ENCODE peak calls at places on chromosomes 3 and 15, in nine cellular contexts. H is hepatocyte, I is IMR-90, B is Karpas-422, K is HCT116, U is neuronal stem cell, C is mesenchymal stem cell, Z is astrocyte, M is A549. X is an unnamed sample. For H3K9me3, the result is how much of the 10 kb centered on the place peaks cover.

GRCh38 chr3:172357850-172358754 is 90.2 kb downstream of the GHSR start:
- DNase-seq in H (no peak), I (peak), B (no peak), K (no peak), U (no peak), C (no peak), Z (peak), M (no peak), X (no peak)

GRCh38 chr3:12463686-12464085 is 20.6 kb upstream of the TSEN2 start:
- DNase-seq in H (no peak), I (no peak), B (no peak), K (no peak), U (no peak), C (no peak), Z (no peak), M (no peak), X (no peak)

GRCh38 chr3:46406786-46407611 is at the start of the genes CCR5AS and CCRL2:
- DNase-seq in H (peak), I (peak), B (no peak), K (no peak), U (no peak), C (peak), Z (peak), M (no peak), X (no peak)

GRCh38 chr3:153052096-153052460 is 109.9 kb upstream of the RAP2B start:
- DNase-seq in H (peak), I (peak), B (no peak), K (peak), U (no peak), C (peak), Z (peak), M (peak), X (no peak)

GRCh38 chr3:131303848-131304247 is 77.7 kb upstream of the NUDT16 start:
- DNase-seq in H (no peak), I (peak), B (no peak), K (no peak), U (no peak), C (no peak), Z (peak), M (no peak), X (no peak)

GRCh38 chr15:29838352-29839010 is 16.2 kb upstream of the TJP1 start:
- DNase-seq in H (no peak), I (no peak), B (no peak), K (no peak), U (no peak), C (no peak), Z (no peak), M (no peak), X (no peak)

GRCh38 chr3:112730210-112730609 is 89.3 kb upstream of the CCDC80 start:
- DNase-seq in H (no peak), I (peak), B (no peak), K (no peak), U (no peak), C (no peak), Z (no peak), M (no peak), X (no peak)

GRCh38 chr15:62648954-62649353 is 393.6 kb upstream of the TPM1 start:
- DNase-seq in H (peak), I (no peak), B (peak), K (peak), U (no peak), C (peak), Z (no peak), M (no peak), X (no peak)

GRCh38 chr3:113138839-113139743 is 72.3 kb upstream of the BOC start:
- DNase-seq in H (no peak), I (no peak), B (no peak), K (no peak), U (no peak), C (no peak), Z (no peak), M (no peak), X (no peak)

GRCh38 chr3:58169371-58169770 is 41.4 kb downstream of the DNASE1L3 start:
- DNase-seq in H (no peak), I (no peak), B (no peak), K (no peak), U (no peak), C (no peak), Z (no peak), M (no peak), X (no peak)

GRCh38 chr15:39907216-39907615 is 12.8 kb downstream of the GPR176 start:
- DNase-seq in H (no peak), I (no peak), B (no peak), K (no peak), U (no peak), C (no peak), Z (no peak), M (no peak), X (peak)

GRCh38 chr3:182807056-182807455 is 13.8 kb downstream of the ATP11B start:
- DNase-seq in H (no peak), I (no peak), B (no peak), K (no peak), U (no peak), C (no peak), Z (no peak), M (no peak), X (no peak)

GRCh38 chr15:38080651-38081271 is 146.3 kb downstream of the TMCO5A start:
- DNase-seq in H (no peak), I (peak), B (no peak), K (no peak), U (no peak), C (no peak), Z (no peak), M (no peak), X (no peak)

GRCh38 chr3:119559441-119559963 is at the start of gene CD80:
- DNase-seq in H (peak), I (peak), B (peak), K (peak), U (no peak), C (peak), Z (peak), M (peak), X (peak)

GRCh38 chr15:101497017-101497416 is 7.5 kb upstream of the PCSK6 start:
- DNase-seq in H (no peak), I (no peak), B (no peak), K (no peak), U (no peak), C (no peak), Z (no peak), M (no peak), X (no peak)

GRCh38 chr3:66496731-66497130 is 4.1 kb downstream of the LRIG1 start:
- DNase-seq in H (no peak), I (no peak), B (no peak), K (no peak), U (no peak), C (no peak), Z (no peak), M (no peak), X (no peak)

GRCh38 chr3:59535791-59536221 is 486.0 kb upstream of the CFAP20DC start:
- DNase-seq in H (no peak), I (peak), B (no peak), K (no peak), U (no peak), C (peak), Z (peak), M (no peak), X (no peak)

GRCh38 chr3:4947028-4947427 is 32.2 kb upstream of the BHLHE40 start:
- DNase-seq in H (no peak), I (no peak), B (no peak), K (no peak), U (no peak), C (no peak), Z (no peak), M (no peak), X (no peak)

GRCh38 chr3:7977245-7978103 is 524.1 kb upstream of the LMCD1 start:
- DNase-seq in H (peak), I (no peak), B (peak), K (no peak), U (peak), C (no peak), Z (peak), M (peak), X (no peak)

GRCh38 chr3:54434761-54435160 is 312.4 kb downstream of the CACNA2D3 start:
- DNase-seq in H (no peak), I (no peak), B (no peak), K (no peak), U (no peak), C (no peak), Z (no peak), M (no peak), X (no peak)

GRCh38 chr3:187717572-187717971 is 15.2 kb upstream of the RTP2 start:
- DNase-seq in H (no peak), I (peak), B (no peak), K (no peak), U (no peak), C (peak), Z (peak), M (no peak), X (no peak)

GRCh38 chr3:57518276-57518914 is 25.7 kb downstream of the DNAH12 start:
- DNase-seq in H (no peak), I (peak), B (no peak), K (peak), U (no peak), C (peak), Z (peak), M (no peak), X (no peak)

GRCh38 chr3:98035208-98035607 is at the start of gene GABRR3:
- DNase-seq in H (no peak), I (no peak), B (no peak), K (no peak), U (no peak), C (no peak), Z (no peak), M (no peak), X (no peak)

GRCh38 chr3:37969601-37970100 is 20.9 kb upstream of the VILL start:
- DNase-seq in H (no peak), I (no peak), B (no peak), K (no peak), U (no peak), C (no peak), Z (no peak), M (no peak), X (no peak)

GRCh38 chr15:28994830-28995180 is 109.0 kb downstream of the APBA2 start:
- DNase-seq in H (no peak), I (no peak), B (no peak), K (no peak), U (no peak), C (no peak), Z (no peak), M (no peak), X (no peak)

GRCh38 chr15:54576303-54576935 is 598.2 kb downstream of the UNC13C start:
- DNase-seq in H (no peak), I (no peak), B (no peak), K (no peak), U (no peak), C (no peak), Z (no peak), M (no peak), X (no peak)

GRCh38 chr15:78360426-78360825 is 20.3 kb downstream of the CRABP1 start:
- DNase-seq in H (peak), I (no peak), B (no peak), K (no peak), U (no peak), C (no peak), Z (no peak), M (no peak), X (peak)

GRCh38 chr3:134917631-134918030 is 122.6 kb downstream of the EPHB1 start:
- DNase-seq in H (no peak), I (no peak), B (no peak), K (no peak), U (no peak), C (no peak), Z (no peak), M (no peak), X (no peak)

DNA sequence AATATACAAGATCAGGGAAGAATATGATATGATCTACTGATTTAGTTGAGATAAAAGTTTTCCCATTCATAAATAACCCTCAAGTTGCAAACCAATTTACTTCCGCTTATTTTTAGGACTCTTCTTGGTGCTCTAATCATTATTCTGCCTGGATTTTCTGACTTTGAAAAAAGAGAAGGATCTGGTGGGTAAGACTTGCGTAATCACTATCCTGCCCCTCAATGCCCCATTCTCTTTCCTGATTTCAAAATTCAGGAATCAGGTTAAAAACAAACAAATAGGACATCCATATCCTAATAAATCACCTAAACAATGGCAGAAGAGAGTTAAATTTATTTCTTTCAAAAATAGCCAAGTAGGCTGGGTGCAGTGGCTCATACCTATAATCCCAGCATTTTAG is 127.5 kb downstream of the CLASP2 start:
- DNase-seq in H (no peak), I (no peak), B (no peak), K (no peak), U (no peak), C (no peak), Z (no peak), M (no peak), X (no peak)
- H3K4me2 ChIP-seq in H (no peak), I (no peak), B (no peak), K (no peak), U (no peak), C (no peak), Z (no peak), M (no peak), X (no peak)

GRCh38 chr3:150607267-150608065 is 4.3 kb downstream of the SELENOT start:
- DNase-seq in H (no peak), I (no peak), B (no peak), K (no peak), U (peak), C (peak), Z (no peak), M (no peak), X (peak)

GRCh38 chr3:150611666-150612065 is 8.5 kb downstream of the SELENOT start:
- DNase-seq in H (no peak), I (no peak), B (no peak), K (no peak), U (no peak), C (no peak), Z (no peak), M (no peak), X (no peak)

GRCh38 chr3:150610785-150611184 is 7.7 kb downstream of the SELENOT start:
- DNase-seq in H (no peak), I (no peak), B (no peak), K (no peak), U (no peak), C (peak), Z (no peak), M (no peak), X (no peak)

GRCh38 chr3:150612494-150612893 is 9.4 kb downstream of the SELENOT start:
- DNase-seq in H (no peak), I (no peak), B (no peak), K (no peak), U (no peak), C (no peak), Z (no peak), M (no peak), X (no peak)

DNA sequence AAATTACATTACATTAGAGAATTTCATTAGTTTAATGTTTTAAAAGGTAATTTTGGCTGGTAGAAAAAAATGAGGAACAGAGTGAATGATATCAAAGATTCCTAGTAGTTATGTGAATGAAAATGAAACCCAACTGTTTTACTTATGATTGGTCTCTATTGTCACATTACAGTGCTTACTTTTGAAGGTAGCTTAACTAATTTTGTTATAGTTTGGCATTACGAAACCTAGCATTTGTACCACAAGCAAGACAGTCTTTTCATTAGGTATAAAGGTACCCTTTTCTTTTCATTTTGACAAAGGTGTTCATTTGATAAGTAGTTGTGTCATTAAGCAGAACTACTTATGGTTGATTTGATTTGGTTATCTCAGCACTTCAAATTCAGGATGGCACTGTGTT is 6.9 kb downstream of the SELENOT start:
- DNase-seq in H (no peak), I (no peak), B (no peak), K (no peak), U (no peak), C (no peak), Z (no peak), M (no peak), X (no peak)
- H3K9me3 ChIP-seq in H (under half), I (under half), B (under half), K (under half), U (under half), C (under half), Z (under half), M (under half), X (under half)

GRCh38 chr15:83846847-83847246 is 192.9 kb downstream of the ADAMTSL3 start:
- DNase-seq in H (peak), I (peak), B (no peak), K (no peak), U (no peak), C (peak), Z (peak), M (no peak), X (no peak)
- H3K4me2 ChIP-seq in H (no peak), I (no peak), B (no peak), K (no peak), U (no peak), C (no peak), Z (no peak), M (no peak), X (no peak)

GRCh38 chr3:109853077-109853732 is 515.9 kb upstream of the DPPA4 start:
- DNase-seq in H (no peak), I (no peak), B (no peak), K (no peak), U (no peak), C (no peak), Z (peak), M (no peak), X (no peak)
- H3K9me3 ChIP-seq in H (under half), I (under half), B (under half), K (under half), U (under half), C (under half), Z (under half), M (under half), X (under half)

GRCh38 chr3:128498901-128499530 is 6.0 kb upstream of the GATA2 start:
- DNase-seq in H (no peak), I (no peak), B (no peak), K (no peak), U (no peak), C (no peak), Z (no peak), M (no peak), X (no peak)

GRCh38 chr3:128496019-128496601 is 3.1 kb upstream of the GATA2 start:
- DNase-seq in H (no peak), I (no peak), B (no peak), K (no peak), U (no peak), C (no peak), Z (no peak), M (no peak), X (peak)

GRCh38 chr3:128496602-128497304 is 3.8 kb upstream of the GATA2 start:
- DNase-seq in H (no peak), I (no peak), B (no peak), K (no peak), U (no peak), C (peak), Z (no peak), M (no peak), X (peak)

GRCh38 chr3:128498127-128498626 is 5.2 kb upstream of the GATA2 start:
- DNase-seq in H (no peak), I (no peak), B (no peak), K (no peak), U (no peak), C (no peak), Z (no peak), M (no peak), X (no peak)

DNA sequence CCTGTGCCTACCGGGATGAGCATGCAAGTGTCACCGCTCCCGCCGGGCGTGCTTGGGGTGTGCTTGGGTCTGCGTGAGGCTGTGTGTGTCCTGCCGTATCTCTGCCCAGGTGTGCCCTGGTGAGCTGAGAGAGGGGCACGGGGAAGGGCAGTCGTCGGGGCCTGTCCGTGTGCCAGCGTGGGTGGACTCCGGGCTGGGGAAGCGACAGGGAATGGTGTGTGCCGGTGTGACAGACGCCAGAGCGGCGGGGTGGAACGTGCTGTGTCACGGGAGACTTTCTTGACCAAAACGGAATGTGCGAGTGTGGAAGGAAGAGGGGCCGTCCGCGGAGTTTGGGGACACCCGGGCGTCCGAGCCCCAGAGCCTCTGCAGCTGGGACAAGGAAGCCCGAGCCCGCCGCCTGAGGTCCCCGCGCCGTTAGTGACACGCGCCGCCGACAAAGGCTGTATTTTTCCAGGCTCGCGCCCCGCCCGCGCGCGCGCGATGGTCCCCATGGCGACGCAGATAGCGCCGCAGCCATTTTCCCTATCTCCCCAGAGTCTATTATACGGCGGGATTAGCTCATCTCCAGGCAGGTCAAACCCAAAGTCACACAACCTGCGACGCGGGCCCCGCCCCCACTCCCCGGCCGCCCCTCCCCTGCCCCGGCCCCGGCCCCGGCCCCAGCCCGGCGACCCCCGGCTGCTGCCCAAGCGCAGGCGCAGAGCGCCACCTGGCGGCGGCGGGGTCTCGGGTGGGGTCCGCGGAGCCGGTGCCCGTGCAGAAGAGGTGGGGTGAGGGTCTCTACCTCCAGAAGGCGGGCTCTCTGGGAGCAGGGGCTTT is 4.5 kb upstream of the GATA2 start:
- DNase-seq in H (peak), I (no peak), B (peak), K (no peak), U (no peak), C (peak), Z (no peak), M (peak), X (peak)
- H3K4me2 ChIP-seq in H (peak), I (peak), B (peak), K (no peak), U (peak), C (peak), Z (peak), M (peak), X (peak)